ENCODE peak calls at places on chromosomes 13 and 19, in nine cellular contexts. One of them, this sample, is unnamed.

GRCh38 chr13:111566567-111566966 is 246.1 kb downstream of the TEX29 start:
- DNase-seq in heart left ventricle: no peak
- DNase-seq in dorsolateral prefrontal cortex: no peak
- DNase-seq in pancreas: no peak
- DNase-seq in GM23248: no peak
- DNase-seq in sigmoid colon: no peak
- DNase-seq in stomach: no peak
- DNase-seq in cardiac muscle cell: no peak
- DNase-seq in heart right ventricle: no peak
- DNase-seq in this sample: no peak

GRCh38 chr13:26523007-26523406 is 34.5 kb upstream of the WASF3 start:
- DNase-seq in heart left ventricle: no peak
- DNase-seq in dorsolateral prefrontal cortex: peak
- DNase-seq in pancreas: no peak
- DNase-seq in GM23248: no peak
- DNase-seq in sigmoid colon: no peak
- DNase-seq in stomach: no peak
- DNase-seq in cardiac muscle cell: no peak
- DNase-seq in heart right ventricle: no peak
- DNase-seq in this sample: no peak

GRCh38 chr19:46446021-46446420 is 17.3 kb upstream of the PNMA8C start:
- DNase-seq in heart left ventricle: no peak
- DNase-seq in dorsolateral prefrontal cortex: no peak
- DNase-seq in pancreas: no peak
- DNase-seq in GM23248: no peak
- DNase-seq in sigmoid colon: no peak
- DNase-seq in stomach: no peak
- DNase-seq in cardiac muscle cell: no peak
- DNase-seq in heart right ventricle: no peak
- DNase-seq in this sample: no peak

GRCh38 chr19:5632657-5633056 is 9.8 kb downstream of the SAFB start:
- DNase-seq in heart left ventricle: no peak
- DNase-seq in dorsolateral prefrontal cortex: no peak
- DNase-seq in pancreas: no peak
- DNase-seq in GM23248: peak
- DNase-seq in sigmoid colon: no peak
- DNase-seq in stomach: no peak
- DNase-seq in cardiac muscle cell: no peak
- DNase-seq in heart right ventricle: no peak
- DNase-seq in this sample: no peak

GRCh38 chr13:50170447-50171037 is 155.3 kb downstream of the KCNRG start:
- DNase-seq in heart left ventricle: no peak
- DNase-seq in dorsolateral prefrontal cortex: no peak
- DNase-seq in pancreas: no peak
- DNase-seq in GM23248: peak
- DNase-seq in sigmoid colon: no peak
- DNase-seq in stomach: no peak
- DNase-seq in cardiac muscle cell: no peak
- DNase-seq in heart right ventricle: no peak
- DNase-seq in this sample: no peak

GRCh38 chr13:114099918-114100445 is 32.4 kb downstream of the RASA3 start:
- DNase-seq in heart left ventricle: peak
- DNase-seq in dorsolateral prefrontal cortex: peak
- DNase-seq in pancreas: peak
- DNase-seq in GM23248: peak
- DNase-seq in sigmoid colon: peak
- DNase-seq in stomach: no peak
- DNase-seq in cardiac muscle cell: peak
- DNase-seq in heart right ventricle: no peak
- DNase-seq in this sample: peak

GRCh38 chr13:44312898-44313551 is 60.6 kb upstream of the SERP2 start:
- DNase-seq in heart left ventricle: no peak
- DNase-seq in dorsolateral prefrontal cortex: no peak
- DNase-seq in pancreas: no peak
- DNase-seq in GM23248: peak
- DNase-seq in sigmoid colon: no peak
- DNase-seq in stomach: no peak
- DNase-seq in cardiac muscle cell: no peak
- DNase-seq in heart right ventricle: no peak
- DNase-seq in this sample: no peak

GRCh38 chr13:26998265-26998664 is 173.3 kb downstream of the USP12 start:
- DNase-seq in heart left ventricle: no peak
- DNase-seq in dorsolateral prefrontal cortex: no peak
- DNase-seq in pancreas: no peak
- DNase-seq in GM23248: no peak
- DNase-seq in sigmoid colon: no peak
- DNase-seq in stomach: no peak
- DNase-seq in cardiac muscle cell: no peak
- DNase-seq in heart right ventricle: no peak
- DNase-seq in this sample: no peak

GRCh38 chr13:20320885-20321284 is 88.8 kb upstream of the GJB6 start:
- DNase-seq in heart left ventricle: no peak
- DNase-seq in dorsolateral prefrontal cortex: no peak
- DNase-seq in pancreas: no peak
- DNase-seq in GM23248: no peak
- DNase-seq in sigmoid colon: no peak
- DNase-seq in stomach: no peak
- DNase-seq in cardiac muscle cell: no peak
- DNase-seq in heart right ventricle: no peak
- DNase-seq in this sample: no peak

GRCh38 chr19:54160182-54160811 is 776 bp upstream of the LENG1 start:
- DNase-seq in heart left ventricle: no peak
- DNase-seq in dorsolateral prefrontal cortex: no peak
- DNase-seq in pancreas: no peak
- DNase-seq in GM23248: peak
- DNase-seq in sigmoid colon: peak
- DNase-seq in stomach: no peak
- DNase-seq in cardiac muscle cell: no peak
- DNase-seq in heart right ventricle: no peak
- DNase-seq in this sample: no peak

GRCh38 chr19:54159352-54160181 is at the start of gene LENG1:
- DNase-seq in heart left ventricle: peak
- DNase-seq in dorsolateral prefrontal cortex: peak
- DNase-seq in pancreas: peak
- DNase-seq in GM23248: peak
- DNase-seq in sigmoid colon: peak
- DNase-seq in stomach: peak
- DNase-seq in cardiac muscle cell: peak
- DNase-seq in heart right ventricle: peak
- DNase-seq in this sample: peak

GRCh38 chr19:54160948-54161347 is 1.4 kb upstream of the LENG1 start:
- DNase-seq in heart left ventricle: no peak
- DNase-seq in dorsolateral prefrontal cortex: no peak
- DNase-seq in pancreas: no peak
- DNase-seq in GM23248: peak
- DNase-seq in sigmoid colon: no peak
- DNase-seq in stomach: no peak
- DNase-seq in cardiac muscle cell: no peak
- DNase-seq in heart right ventricle: no peak
- DNase-seq in this sample: no peak

GRCh38 chr19:54156953-54157352 is 2.6 kb downstream of the LENG1 start:
- DNase-seq in heart left ventricle: no peak
- DNase-seq in dorsolateral prefrontal cortex: no peak
- DNase-seq in pancreas: no peak
- DNase-seq in GM23248: no peak
- DNase-seq in sigmoid colon: no peak
- DNase-seq in stomach: no peak
- DNase-seq in cardiac muscle cell: no peak
- DNase-seq in heart right ventricle: no peak
- DNase-seq in this sample: no peak

GRCh38 chr19:54158812-54159351 is 639 bp downstream of the LENG1 start:
- DNase-seq in heart left ventricle: no peak
- DNase-seq in dorsolateral prefrontal cortex: no peak
- DNase-seq in pancreas: no peak
- DNase-seq in GM23248: peak
- DNase-seq in sigmoid colon: no peak
- DNase-seq in stomach: no peak
- DNase-seq in cardiac muscle cell: peak
- DNase-seq in heart right ventricle: no peak
- DNase-seq in this sample: no peak
- H3K27ac ChIP-seq in heart left ventricle: peak
- H3K27ac ChIP-seq in dorsolateral prefrontal cortex: peak
- H3K27ac ChIP-seq in pancreas: peak
- H3K27ac ChIP-seq in GM23248: peak
- H3K27ac ChIP-seq in sigmoid colon: peak
- H3K27ac ChIP-seq in stomach: peak
- H3K27ac ChIP-seq in cardiac muscle cell: peak
- H3K27ac ChIP-seq in heart right ventricle: peak
- H3K27ac ChIP-seq in this sample: peak

GRCh38 chr19:16351133-16351809 is 26.6 kb downstream of the KLF2 start:
- DNase-seq in heart left ventricle: no peak
- DNase-seq in dorsolateral prefrontal cortex: no peak
- DNase-seq in pancreas: no peak
- DNase-seq in GM23248: peak
- DNase-seq in sigmoid colon: no peak
- DNase-seq in stomach: no peak
- DNase-seq in cardiac muscle cell: no peak
- DNase-seq in heart right ventricle: no peak
- DNase-seq in this sample: no peak

GRCh38 chr19:16343156-16343555 is 18.5 kb downstream of the KLF2 start:
- DNase-seq in heart left ventricle: no peak
- DNase-seq in dorsolateral prefrontal cortex: no peak
- DNase-seq in pancreas: no peak
- DNase-seq in GM23248: no peak
- DNase-seq in sigmoid colon: no peak
- DNase-seq in stomach: no peak
- DNase-seq in cardiac muscle cell: no peak
- DNase-seq in heart right ventricle: no peak
- DNase-seq in this sample: no peak

GRCh38 chr19:16345457-16345856 is 20.8 kb downstream of the KLF2 start:
- DNase-seq in heart left ventricle: no peak
- DNase-seq in dorsolateral prefrontal cortex: no peak
- DNase-seq in pancreas: no peak
- DNase-seq in GM23248: no peak
- DNase-seq in sigmoid colon: no peak
- DNase-seq in stomach: no peak
- DNase-seq in cardiac muscle cell: no peak
- DNase-seq in heart right ventricle: no peak
- DNase-seq in this sample: no peak

GRCh38 chr19:16349551-16350171 is 25.0 kb downstream of the KLF2 start:
- DNase-seq in heart left ventricle: no peak
- DNase-seq in dorsolateral prefrontal cortex: no peak
- DNase-seq in pancreas: no peak
- DNase-seq in GM23248: no peak
- DNase-seq in sigmoid colon: no peak
- DNase-seq in stomach: no peak
- DNase-seq in cardiac muscle cell: no peak
- DNase-seq in heart right ventricle: peak
- DNase-seq in this sample: no peak

DNA sequence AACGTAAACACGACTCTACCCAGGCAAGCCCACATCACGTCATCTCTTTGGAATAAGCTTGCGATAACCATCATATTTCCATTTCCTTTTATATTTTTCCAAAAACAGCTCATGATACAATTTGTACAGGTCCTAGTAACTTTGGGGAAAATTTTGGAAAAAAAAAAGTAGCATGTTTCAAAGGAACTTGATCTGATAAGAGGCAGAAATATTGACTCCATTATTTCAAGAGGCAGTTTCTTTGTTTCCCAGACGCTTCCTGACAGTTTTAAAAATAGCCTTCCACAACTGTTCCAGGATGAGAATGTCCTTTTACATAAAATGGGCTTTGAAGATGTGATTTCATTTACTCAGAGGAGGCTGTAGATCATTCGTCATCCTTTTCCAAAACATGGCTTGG is 23.1 kb downstream of the KLF2 start:
- DNase-seq in heart left ventricle: no peak
- DNase-seq in dorsolateral prefrontal cortex: no peak
- DNase-seq in pancreas: no peak
- DNase-seq in GM23248: no peak
- DNase-seq in sigmoid colon: no peak
- DNase-seq in stomach: no peak
- DNase-seq in cardiac muscle cell: no peak
- DNase-seq in heart right ventricle: no peak
- DNase-seq in this sample: no peak
- H3K27ac ChIP-seq in heart left ventricle: peak
- H3K27ac ChIP-seq in dorsolateral prefrontal cortex: peak
- H3K27ac ChIP-seq in pancreas: no peak
- H3K27ac ChIP-seq in GM23248: no peak
- H3K27ac ChIP-seq in sigmoid colon: no peak
- H3K27ac ChIP-seq in stomach: peak
- H3K27ac ChIP-seq in cardiac muscle cell: no peak
- H3K27ac ChIP-seq in heart right ventricle: peak
- H3K27ac ChIP-seq in this sample: peak

GRCh38 chr19:16625183-16625958 is 2.6 kb downstream of the MED26 start:
- DNase-seq in heart left ventricle: no peak
- DNase-seq in dorsolateral prefrontal cortex: no peak
- DNase-seq in pancreas: no peak
- DNase-seq in GM23248: no peak
- DNase-seq in sigmoid colon: no peak
- DNase-seq in stomach: no peak
- DNase-seq in cardiac muscle cell: no peak
- DNase-seq in heart right ventricle: no peak
- DNase-seq in this sample: peak
- H3K27ac ChIP-seq in heart left ventricle: no peak
- H3K27ac ChIP-seq in dorsolateral prefrontal cortex: no peak
- H3K27ac ChIP-seq in pancreas: no peak
- H3K27ac ChIP-seq in GM23248: no peak
- H3K27ac ChIP-seq in sigmoid colon: no peak
- H3K27ac ChIP-seq in stomach: no peak
- H3K27ac ChIP-seq in cardiac muscle cell: no peak
- H3K27ac ChIP-seq in heart right ventricle: no peak
- H3K27ac ChIP-seq in this sample: peak

GRCh38 chr13:74092711-74093110 is 41.5 kb downstream of the KLF12 start:
- DNase-seq in heart left ventricle: no peak
- DNase-seq in dorsolateral prefrontal cortex: no peak
- DNase-seq in pancreas: no peak
- DNase-seq in GM23248: no peak
- DNase-seq in sigmoid colon: no peak
- DNase-seq in stomach: no peak
- DNase-seq in cardiac muscle cell: no peak
- DNase-seq in heart right ventricle: no peak
- DNase-seq in this sample: no peak
- H3K27ac ChIP-seq in heart left ventricle: peak
- H3K27ac ChIP-seq in dorsolateral prefrontal cortex: no peak
- H3K27ac ChIP-seq in pancreas: no peak
- H3K27ac ChIP-seq in GM23248: peak
- H3K27ac ChIP-seq in sigmoid colon: no peak
- H3K27ac ChIP-seq in stomach: no peak
- H3K27ac ChIP-seq in cardiac muscle cell: no peak
- H3K27ac ChIP-seq in heart right ventricle: no peak
- H3K27ac ChIP-seq in this sample: no peak

GRCh38 chr19:57056972-57057371 is 62.8 kb upstream of the USP29 start:
- DNase-seq in heart left ventricle: peak
- DNase-seq in dorsolateral prefrontal cortex: no peak
- DNase-seq in pancreas: no peak
- DNase-seq in GM23248: peak
- DNase-seq in sigmoid colon: peak
- DNase-seq in stomach: peak
- DNase-seq in cardiac muscle cell: no peak
- DNase-seq in heart right ventricle: no peak
- DNase-seq in this sample: peak
- H3K27ac ChIP-seq in heart left ventricle: no peak
- H3K27ac ChIP-seq in dorsolateral prefrontal cortex: no peak
- H3K27ac ChIP-seq in pancreas: no peak
- H3K27ac ChIP-seq in GM23248: no peak
- H3K27ac ChIP-seq in sigmoid colon: no peak
- H3K27ac ChIP-seq in stomach: no peak
- H3K27ac ChIP-seq in cardiac muscle cell: no peak
- H3K27ac ChIP-seq in heart right ventricle: no peak
- H3K27ac ChIP-seq in this sample: no peak

GRCh38 chr19:16985403-16985802 is 41.2 kb downstream of the CPAMD8 start:
- DNase-seq in heart left ventricle: no peak
- DNase-seq in dorsolateral prefrontal cortex: no peak
- DNase-seq in pancreas: no peak
- DNase-seq in GM23248: no peak
- DNase-seq in sigmoid colon: peak
- DNase-seq in stomach: no peak
- DNase-seq in cardiac muscle cell: no peak
- DNase-seq in heart right ventricle: no peak
- DNase-seq in this sample: no peak
- H3K27ac ChIP-seq in heart left ventricle: no peak
- H3K27ac ChIP-seq in dorsolateral prefrontal cortex: no peak
- H3K27ac ChIP-seq in pancreas: no peak
- H3K27ac ChIP-seq in GM23248: no peak
- H3K27ac ChIP-seq in sigmoid colon: no peak
- H3K27ac ChIP-seq in stomach: no peak
- H3K27ac ChIP-seq in cardiac muscle cell: no peak
- H3K27ac ChIP-seq in heart right ventricle: no peak
- H3K27ac ChIP-seq in this sample: no peak

This sample was measured in psoas muscle.